ENCODE peak calls at places on chromosome 22, in nine cellular contexts. One of them, this sample, is unnamed.

GRCh38 chr22:42905217-42905616 is 48.1 kb upstream of the ARFGAP3 start:
- DNase-seq in mesenteric fat pad: no peak
- DNase-seq in HL-60: no peak
- DNase-seq in NCI-H1092: peak
- DNase-seq in body of pancreas: no peak
- DNase-seq in NCI-H748 treated with DMSO at 0.1 percent for 48 hours: no peak
- DNase-seq in brain pericyte: no peak
- DNase-seq in amniotic epithelial cell: no peak
- DNase-seq in heart right ventricle: no peak
- DNase-seq in this sample: peak

GRCh38 chr22:35589071-35589735 is 27.9 kb downstream of the MB start:
- DNase-seq in mesenteric fat pad: no peak
- DNase-seq in HL-60: peak
- DNase-seq in NCI-H1092: no peak
- DNase-seq in body of pancreas: peak
- DNase-seq in NCI-H748 treated with DMSO at 0.1 percent for 48 hours: no peak
- DNase-seq in brain pericyte: no peak
- DNase-seq in amniotic epithelial cell: peak
- DNase-seq in heart right ventricle: no peak
- DNase-seq in this sample: no peak

GRCh38 chr22:23583836-23584235 is 3.7 kb upstream of the IGLL1 start:
- DNase-seq in mesenteric fat pad: no peak
- DNase-seq in HL-60: no peak
- DNase-seq in NCI-H1092: no peak
- DNase-seq in body of pancreas: no peak
- DNase-seq in NCI-H748 treated with DMSO at 0.1 percent for 48 hours: no peak
- DNase-seq in brain pericyte: no peak
- DNase-seq in amniotic epithelial cell: no peak
- DNase-seq in heart right ventricle: no peak
- DNase-seq in this sample: no peak

GRCh38 chr22:18023509-18024275 is 669 bp downstream of the MICAL3 start:
- DNase-seq in mesenteric fat pad: peak
- DNase-seq in HL-60: no peak
- DNase-seq in NCI-H1092: peak
- DNase-seq in body of pancreas: peak
- DNase-seq in NCI-H748 treated with DMSO at 0.1 percent for 48 hours: peak
- DNase-seq in brain pericyte: no peak
- DNase-seq in amniotic epithelial cell: peak
- DNase-seq in heart right ventricle: peak
- DNase-seq in this sample: peak

GRCh38 chr22:46513908-46514550 is 23.4 kb downstream of the CELSR1 start:
- DNase-seq in mesenteric fat pad: no peak
- DNase-seq in HL-60: no peak
- DNase-seq in NCI-H1092: no peak
- DNase-seq in body of pancreas: no peak
- DNase-seq in NCI-H748 treated with DMSO at 0.1 percent for 48 hours: no peak
- DNase-seq in brain pericyte: no peak
- DNase-seq in amniotic epithelial cell: no peak
- DNase-seq in heart right ventricle: no peak
- DNase-seq in this sample: no peak

GRCh38 chr22:35752172-35752832 is 34.6 kb downstream of the APOL5 start:
- DNase-seq in mesenteric fat pad: no peak
- DNase-seq in HL-60: no peak
- DNase-seq in NCI-H1092: no peak
- DNase-seq in body of pancreas: no peak
- DNase-seq in NCI-H748 treated with DMSO at 0.1 percent for 48 hours: no peak
- DNase-seq in brain pericyte: no peak
- DNase-seq in amniotic epithelial cell: no peak
- DNase-seq in heart right ventricle: no peak
- DNase-seq in this sample: no peak

GRCh38 chr22:49209452-49210195 is 618.0 kb downstream of the BRD1 start:
- DNase-seq in mesenteric fat pad: peak
- DNase-seq in HL-60: no peak
- DNase-seq in NCI-H1092: peak
- DNase-seq in body of pancreas: peak
- DNase-seq in NCI-H748 treated with DMSO at 0.1 percent for 48 hours: peak
- DNase-seq in brain pericyte: no peak
- DNase-seq in amniotic epithelial cell: no peak
- DNase-seq in heart right ventricle: no peak
- DNase-seq in this sample: peak

GRCh38 chr22:25741692-25742626 is at the start of gene MYO18B:
- DNase-seq in mesenteric fat pad: peak
- DNase-seq in HL-60: no peak
- DNase-seq in NCI-H1092: no peak
- DNase-seq in body of pancreas: no peak
- DNase-seq in NCI-H748 treated with DMSO at 0.1 percent for 48 hours: no peak
- DNase-seq in brain pericyte: no peak
- DNase-seq in amniotic epithelial cell: peak
- DNase-seq in heart right ventricle: peak
- DNase-seq in this sample: no peak

GRCh38 chr22:37848587-37849088 is 581 bp upstream of the EIF3L start:
- DNase-seq in mesenteric fat pad: no peak
- DNase-seq in HL-60: peak
- DNase-seq in NCI-H1092: no peak
- DNase-seq in body of pancreas: no peak
- DNase-seq in NCI-H748 treated with DMSO at 0.1 percent for 48 hours: no peak
- DNase-seq in brain pericyte: no peak
- DNase-seq in amniotic epithelial cell: peak
- DNase-seq in heart right ventricle: no peak
- DNase-seq in this sample: no peak

GRCh38 chr22:35717572-35717971 is at the start of gene APOL5:
- DNase-seq in mesenteric fat pad: no peak
- DNase-seq in HL-60: no peak
- DNase-seq in NCI-H1092: no peak
- DNase-seq in body of pancreas: no peak
- DNase-seq in NCI-H748 treated with DMSO at 0.1 percent for 48 hours: no peak
- DNase-seq in brain pericyte: no peak
- DNase-seq in amniotic epithelial cell: no peak
- DNase-seq in heart right ventricle: no peak
- DNase-seq in this sample: no peak